ENCODE peak calls at places on chromosomes 2 and 18, in five cellular contexts. R is effector memory CD8-positive, alpha-beta T cell; T is aorta; E is iris pigment epithelial cell; M is EL. C is an unnamed sample.

GRCh38 chr2:34001557-34001956 is 402.5 kb upstream of the FAM98A start:
- DNase-seq in R (no peak), T (no peak), E (no peak), M (no peak), C (no peak)

GRCh38 chr2:105536175-105536574 is 137.3 kb upstream of the FHL2 start:
- DNase-seq in R (no peak), T (no peak), E (no peak), M (no peak), C (no peak)

GRCh38 chr2:75548036-75548573 is 12.6 kb downstream of the EVA1A start:
- DNase-seq in R (no peak), T (no peak), E (peak), M (peak), C (no peak)

GRCh38 chr18:58762781-58763171 is 91.5 kb downstream of the MALT1 start:
- DNase-seq in R (no peak), T (no peak), E (no peak), M (no peak), C (no peak)

GRCh38 chr2:171712051-171712450 is 24.8 kb downstream of the DYNC1I2 start:
- DNase-seq in R (no peak), T (no peak), E (peak), M (peak), C (peak)

GRCh38 chr18:63405986-63406385 is 16.3 kb downstream of the VPS4B start:
- DNase-seq in R (no peak), T (no peak), E (no peak), M (no peak), C (no peak)

GRCh38 chr18:48875942-48876511 is 74.7 kb downstream of the SMAD7 start:
- DNase-seq in R (no peak), T (peak), E (no peak), M (no peak), C (no peak)

GRCh38 chr18:34492652-34493051 is 217.4 kb upstream of the DTNA start:
- DNase-seq in R (no peak), T (no peak), E (no peak), M (peak), C (peak)

GRCh38 chr2:2325538-2325937 is 5.5 kb downstream of the MYT1L start:
- DNase-seq in R (no peak), T (no peak), E (no peak), M (no peak), C (no peak)

C was measured in astrocyte of the spinal cord.